ENCODE peak calls at places on chromosome 18, in seven cellular contexts. L is right lobe of liver, A is astrocyte of the cerebellum, B is transverse colon, R is sigmoid colon, G is adrenal gland, H is HFF-Myc. W is an unnamed sample.

GRCh38 chr18:49162226-49162848 is 211.6 kb upstream of the SMAD7 start:
- DNase-seq in L (no peak), A (no peak), B (no peak), R (no peak), G (no peak), H (no peak), W (no peak)

GRCh38 chr18:27057459-27058302 is 127.4 kb downstream of the CHST9 start:
- DNase-seq in L (peak), A (peak), B (no peak), R (no peak), G (no peak), H (no peak), W (no peak)

GRCh38 chr18:28018361-28018760 is 158.6 kb downstream of the CDH2 start:
- DNase-seq in L (no peak), A (no peak), B (no peak), R (no peak), G (no peak), H (no peak), W (no peak)

GRCh38 chr18:3799515-3799914 is 349.5 kb downstream of the TGIF1 start:
- DNase-seq in L (no peak), A (no peak), B (no peak), R (no peak), G (no peak), H (no peak), W (no peak)

GRCh38 chr18:55251186-55251995 is 292.1 kb upstream of the CCDC68 start:
- DNase-seq in L (no peak), A (no peak), B (no peak), R (no peak), G (no peak), H (peak), W (no peak)

GRCh38 chr18:34330308-34330707 is 105.6 kb upstream of the NOL4 start:
- DNase-seq in L (no peak), A (no peak), B (no peak), R (no peak), G (no peak), H (no peak), W (no peak)

GRCh38 chr18:10329116-10329515 is 125.3 kb upstream of the APCDD1 start:
- DNase-seq in L (no peak), A (peak), B (no peak), R (no peak), G (no peak), H (no peak), W (no peak)

GRCh38 chr18:31428211-31428610 is 19.3 kb upstream of the DSG3 start:
- DNase-seq in L (no peak), A (no peak), B (no peak), R (no peak), G (no peak), H (no peak), W (no peak)

GRCh38 chr18:24112874-24113615 is 25.8 kb upstream of the CABYR start:
- DNase-seq in L (peak), A (peak), B (no peak), R (no peak), G (peak), H (no peak), W (peak)

GRCh38 chr18:44733069-44733753 is 52.5 kb downstream of the SETBP1 start:
- DNase-seq in L (no peak), A (peak), B (no peak), R (no peak), G (no peak), H (peak), W (peak)

GRCh38 chr18:12062974-12063373 is 30.7 kb upstream of the ANKRD62 start:
- DNase-seq in L (no peak), A (no peak), B (no peak), R (no peak), G (no peak), H (no peak), W (no peak)

GRCh38 chr18:21914739-21915319 is 174.2 kb downstream of the MIB1 start:
- DNase-seq in L (no peak), A (peak), B (peak), R (no peak), G (peak), H (no peak), W (no peak)

GRCh38 chr18:21853020-21853419 is 112.4 kb downstream of the MIB1 start:
- DNase-seq in L (no peak), A (no peak), B (no peak), R (no peak), G (no peak), H (no peak), W (no peak)

GRCh38 chr18:59823611-59824195 is 76.1 kb upstream of the PMAIP1 start:
- DNase-seq in L (peak), A (peak), B (peak), R (peak), G (peak), H (peak), W (no peak)

GRCh38 chr18:39571511-39571910 is 2005.9 kb upstream of the CELF4 start:
- DNase-seq in L (no peak), A (peak), B (no peak), R (no peak), G (no peak), H (no peak), W (peak)

GRCh38 chr18:35478520-35479435 is 19.0 kb downstream of the INO80C start:
- DNase-seq in L (no peak), A (no peak), B (peak), R (no peak), G (peak), H (no peak), W (peak)

GRCh38 chr18:22210331-22210754 is 41.0 kb downstream of the GATA6 start:
- DNase-seq in L (peak), A (no peak), B (no peak), R (no peak), G (no peak), H (no peak), W (peak)

GRCh38 chr18:12991839-12992216 is 666 bp downstream of the CEP192 start:
- DNase-seq in L (no peak), A (no peak), B (no peak), R (no peak), G (no peak), H (no peak), W (no peak)

GRCh38 chr18:4453712-4454547 is 1.2 kb downstream of the DLGAP1 start:
- DNase-seq in L (no peak), A (no peak), B (no peak), R (no peak), G (no peak), H (no peak), W (no peak)

GRCh38 chr18:12007063-12007462 is 25.8 kb downstream of the IMPA2 start:
- DNase-seq in L (no peak), A (no peak), B (no peak), R (no peak), G (no peak), H (no peak), W (no peak)

GRCh38 chr18:32424696-32425095 is 46.0 kb downstream of the GAREM1 start:
- DNase-seq in L (no peak), A (no peak), B (no peak), R (peak), G (no peak), H (no peak), W (no peak)

DNA sequence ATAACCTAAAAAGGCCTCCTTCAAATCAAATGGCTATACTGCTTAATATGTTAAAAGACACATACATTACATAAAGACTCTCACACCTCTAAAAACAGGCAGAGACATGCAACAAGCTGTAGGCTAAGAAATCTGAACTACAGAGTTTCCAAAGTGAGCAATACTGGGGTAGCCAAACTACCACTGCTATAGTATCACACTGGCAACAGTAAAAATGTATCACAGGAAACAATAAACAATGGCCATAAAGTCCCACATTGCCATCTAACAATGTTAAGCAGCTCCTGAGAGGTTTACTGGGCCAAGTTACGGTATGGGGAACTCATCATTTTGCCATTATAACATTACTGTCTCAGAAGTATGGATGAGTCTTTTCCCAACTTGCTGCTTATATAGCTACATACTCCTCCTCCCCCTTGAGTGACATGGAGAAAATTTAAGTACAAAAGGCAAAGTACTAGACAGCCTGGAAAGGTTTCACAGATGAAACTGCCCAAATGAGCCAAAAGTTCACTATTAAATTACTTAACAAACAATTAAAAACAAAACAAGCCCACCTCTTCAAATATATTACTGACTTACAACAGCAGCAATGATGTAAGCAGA is 50.3 kb downstream of the SS18 start:
- DNase-seq in L (no peak), A (no peak), B (no peak), R (no peak), G (no peak), H (no peak), W (no peak)
- TF ChIP-seq CTCF in L (no peak), A (no peak), B (no peak), R (no peak), G (no peak), H (no peak), W (no peak)

DNA sequence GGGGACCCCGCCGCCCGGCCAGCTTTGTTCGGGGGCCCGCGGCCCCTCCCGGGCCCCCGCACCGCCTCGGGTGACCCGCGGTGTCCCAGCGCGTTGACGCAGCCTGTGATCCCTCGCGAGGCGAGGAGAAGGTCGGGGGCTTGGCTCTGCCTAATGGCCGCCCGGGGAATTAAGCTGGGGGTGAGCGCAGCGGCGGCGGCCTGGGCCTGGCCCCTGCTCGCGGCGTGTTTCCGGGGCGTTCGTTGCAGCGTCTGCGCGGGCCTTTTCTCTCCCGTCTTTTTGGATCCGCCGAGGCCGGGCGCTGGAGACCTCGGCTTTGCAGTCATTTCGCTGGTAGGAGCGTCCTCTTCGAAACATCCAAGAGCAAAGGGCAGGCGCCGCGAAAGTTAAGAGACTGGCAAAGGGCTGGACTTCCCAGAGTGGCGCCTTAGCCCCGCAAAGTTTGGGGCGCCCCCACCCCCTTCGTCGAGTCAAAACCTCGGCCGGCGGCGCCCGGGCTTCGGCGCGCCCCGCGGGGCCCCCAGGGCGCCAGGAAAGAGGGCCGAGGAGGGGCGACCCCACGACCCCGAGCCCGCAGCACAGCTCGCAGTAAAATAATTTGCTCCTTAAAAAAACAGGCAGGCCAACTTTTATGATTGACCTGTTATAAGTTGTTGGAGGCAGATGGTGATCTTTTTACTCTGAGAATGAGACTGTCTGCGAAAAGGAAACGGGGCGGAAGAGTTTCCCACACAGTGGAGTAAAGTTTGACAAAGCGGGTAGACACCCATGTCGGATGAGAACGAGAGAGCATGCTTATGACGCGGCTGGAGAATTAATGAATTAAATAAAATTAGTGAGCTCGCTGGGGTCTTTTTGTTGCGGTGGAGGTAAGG is 1.4 kb downstream of the SALL3 start:
- DNase-seq in L (no peak), A (no peak), B (no peak), R (no peak), G (no peak), H (no peak), W (no peak)
- H3K4me3 ChIP-seq in L (no peak), A (peak), B (no peak), R (peak), G (no peak), H (no peak), W (no peak)

DNA sequence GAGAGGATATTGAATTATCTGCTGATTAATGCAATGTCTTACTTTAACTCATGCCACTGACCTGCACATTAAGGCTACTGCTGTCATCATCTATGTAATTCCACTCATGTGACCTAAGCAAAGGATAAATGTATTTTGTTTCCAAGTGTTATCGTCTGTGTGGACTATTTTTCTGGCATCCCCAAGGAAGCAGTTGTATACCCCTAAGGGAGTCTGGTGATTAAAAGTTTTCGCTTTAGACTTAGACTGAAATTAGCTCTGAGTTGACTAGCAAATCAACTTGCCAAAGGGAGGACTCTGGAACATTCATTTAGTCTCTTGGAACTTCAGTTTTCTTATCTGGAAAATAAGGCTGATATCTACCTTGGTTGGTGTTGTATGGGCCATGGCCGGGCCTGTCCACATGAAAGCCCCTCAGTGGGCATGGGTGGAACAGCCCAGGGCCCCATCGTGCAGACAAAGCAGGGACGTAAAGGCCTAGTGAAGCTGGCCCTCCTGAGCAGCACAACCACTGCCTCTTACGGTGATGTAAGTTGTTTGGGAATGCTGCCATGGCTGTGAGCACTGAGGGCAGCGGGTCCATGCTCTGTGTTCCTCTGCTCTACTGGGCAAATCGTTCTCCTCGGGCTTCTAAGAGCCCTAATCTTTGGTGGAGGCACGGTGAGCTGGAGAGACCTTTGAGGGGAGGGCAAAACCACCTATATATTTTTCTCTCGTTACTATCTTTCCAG is 144.4 kb upstream of the RNF152 start:
- DNase-seq in L (peak), A (no peak), B (no peak), R (no peak), G (no peak), H (no peak), W (no peak)
- TF ChIP-seq CTCF in L (no peak), A (no peak), B (no peak), R (no peak), G (no peak), H (no peak), W (no peak)

GRCh38 chr18:75455249-75456183 is 28.0 kb upstream of the SMIM21 start:
- DNase-seq in L (no peak), A (no peak), B (no peak), R (no peak), G (no peak), H (no peak), W (no peak)
- H3K4me3 ChIP-seq in L (peak), A (peak), B (peak), R (peak), G (peak), H (peak), W (peak)

W was measured in epithelial cell of proximal tubule.